ENCODE peak calls at places on chromosome 18, in seven cellular contexts. G is coronary artery, J is GM06990, I is fibroblast of pulmonary artery, D is AG10803, O is cardiac fibroblast, W is B cell. H is an unnamed sample.

GRCh38 chr18:58862404-58862803 is 2.3 kb upstream of the ZNF532 start:
- DNase-seq in G (no peak), J (no peak), I (no peak), D (no peak), O (no peak), W (no peak), H (no peak)

GRCh38 chr18:73352546-73352945 is 484.8 kb upstream of the NETO1 start:
- DNase-seq in G (no peak), J (no peak), I (peak; percentile 10), D (peak; percentile 5), O (peak; percentile 29), W (no peak), H (no peak)

GRCh38 chr18:78557371-78557770 is 422.2 kb upstream of the SALL3 start:
- DNase-seq in G (no peak), J (no peak), I (no peak), D (no peak), O (no peak), W (no peak), H (no peak)

GRCh38 chr18:14919666-14920065 is 171.7 kb downstream of the ANKRD30B start:
- DNase-seq in G (no peak), J (no peak), I (no peak), D (no peak), O (no peak), W (no peak), H (no peak)

GRCh38 chr18:25248755-25249154 is 103.2 kb downstream of the ZNF521 start:
- DNase-seq in G (no peak), J (no peak), I (no peak), D (no peak), O (no peak), W (no peak), H (no peak)

GRCh38 chr18:79511271-79511670 is 115.5 kb downstream of the NFATC1 start:
- DNase-seq in G (no peak), J (no peak), I (no peak), D (no peak), O (no peak), W (no peak), H (no peak)

GRCh38 chr18:6929370-6930102 is 188.1 kb downstream of the LAMA1 start:
- DNase-seq in G (no peak), J (no peak), I (no peak), D (no peak), O (no peak), W (no peak), H (no peak)

GRCh38 chr18:58286793-58287625 is 243.0 kb downstream of the NEDD4L start:
- DNase-seq in G (no peak), J (no peak), I (no peak), D (no peak), O (no peak), W (no peak), H (no peak)

GRCh38 chr18:48728204-48728833 is 189.5 kb downstream of the CTIF start:
- DNase-seq in G (no peak), J (no peak), I (peak; percentile 99), D (peak; percentile 99), O (peak; percentile 100), W (no peak), H (no peak)

GRCh38 chr18:51171625-51172024 is 25.9 kb downstream of the MEX3C start:
- DNase-seq in G (no peak), J (no peak), I (no peak), D (no peak), O (no peak), W (no peak), H (no peak)

GRCh38 chr18:985301-985700 is 80.6 kb downstream of the ADCYAP1 start:
- DNase-seq in G (no peak), J (no peak), I (no peak), D (no peak), O (no peak), W (no peak), H (no peak)

GRCh38 chr18:57437433-57437781 is 2.2 kb downstream of the ONECUT2 start:
- DNase-seq in G (no peak), J (no peak), I (no peak), D (no peak), O (no peak), W (no peak), H (no peak)

GRCh38 chr18:35808796-35809195 is 163.7 kb upstream of the RMP24 start:
- DNase-seq in G (no peak), J (no peak), I (no peak), D (no peak), O (no peak), W (no peak), H (no peak)

GRCh38 chr18:13526519-13526918 is 199.8 kb downstream of the FAM210A start:
- DNase-seq in G (no peak), J (no peak), I (no peak), D (no peak), O (no peak), W (no peak), H (peak; percentile 7)

GRCh38 chr18:48678237-48679115 is 139.6 kb downstream of the CTIF start:
- DNase-seq in G (no peak), J (no peak), I (no peak), D (no peak), O (no peak), W (no peak), H (no peak)

GRCh38 chr18:48918156-48918555 is 32.6 kb downstream of the SMAD7 start:
- DNase-seq in G (peak; percentile 28), J (peak; percentile 59), I (no peak), D (no peak), O (no peak), W (no peak), H (no peak)

GRCh38 chr18:78779996-78780718 is 199.5 kb upstream of the SALL3 start:
- DNase-seq in G (no peak), J (no peak), I (no peak), D (no peak), O (no peak), W (no peak), H (no peak)

GRCh38 chr18:24054130-24054529 is 39.6 kb downstream of the TTC39C start:
- DNase-seq in G (no peak), J (no peak), I (no peak), D (peak; percentile 85), O (peak; percentile 10), W (no peak), H (no peak)

GRCh38 chr18:23504720-23505119 is 1.4 kb downstream of the RMC1 start:
- DNase-seq in G (no peak), J (peak; percentile 46), I (no peak), D (no peak), O (no peak), W (no peak), H (no peak)

GRCh38 chr18:53056064-53056463 is 716.1 kb downstream of the DCC start:
- DNase-seq in G (no peak), J (no peak), I (no peak), D (no peak), O (no peak), W (no peak), H (no peak)

GRCh38 chr18:74040459-74041332 is 106.9 kb downstream of the FBXO15 start:
- DNase-seq in G (no peak), J (peak; percentile 15), I (no peak), D (peak; percentile 18), O (no peak), W (peak; percentile 56), H (no peak)

GRCh38 chr18:1511619-1512311 is 607.1 kb downstream of the ADCYAP1 start:
- DNase-seq in G (no peak), J (no peak), I (peak; percentile 3), D (no peak), O (no peak), W (no peak), H (no peak)

GRCh38 chr18:595068-595467 is 1.7 kb upstream of the CLUL1 start:
- DNase-seq in G (no peak), J (no peak), I (no peak), D (no peak), O (no peak), W (no peak), H (no peak)

GRCh38 chr18:41391616-41392610 is 563.1 kb upstream of the PIK3C3 start:
- DNase-seq in G (peak; percentile 71), J (peak; percentile 13), I (peak; percentile 83), D (peak; percentile 51), O (peak; percentile 73), W (no peak), H (peak; percentile 85)

GRCh38 chr18:8781671-8782070 is 76.3 kb downstream of the MTCL1 start:
- DNase-seq in G (no peak), J (no peak), I (no peak), D (no peak), O (no peak), W (no peak), H (no peak)

GRCh38 chr18:77208969-77209368 is 40.7 kb upstream of the GALR1 start:
- DNase-seq in G (no peak), J (no peak), I (peak; percentile 74), D (peak; percentile 12), O (peak; percentile 88), W (peak; percentile 72), H (no peak)

GRCh38 chr18:6069539-6069938 is 174.2 kb upstream of the TMEM200C start:
- DNase-seq in G (no peak), J (no peak), I (no peak), D (no peak), O (no peak), W (no peak), H (no peak)

DNA sequence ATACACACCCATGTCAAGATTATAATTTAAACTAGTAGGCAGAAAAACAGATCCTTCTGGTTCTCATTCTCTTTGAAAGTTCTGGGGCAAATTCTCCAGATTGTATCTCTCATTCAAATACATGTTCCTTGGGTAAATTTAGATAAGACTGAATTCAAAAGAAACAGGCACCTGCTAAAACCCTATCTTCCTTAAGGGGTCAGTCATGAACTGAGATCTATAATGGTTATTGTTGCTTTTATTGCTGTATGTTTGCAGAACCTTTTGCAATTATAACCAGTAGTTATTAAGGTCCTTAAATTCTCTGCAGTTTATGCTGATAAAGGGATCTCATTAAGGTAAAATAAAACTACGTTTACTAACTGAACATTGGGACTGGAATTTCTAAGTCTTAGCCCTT is 83.5 kb downstream of the MYO5B start:
- DNase-seq in G (no peak), J (no peak), I (no peak), D (no peak), O (no peak), W (no peak), H (no peak)
- TF ChIP-seq CTCF in G (no peak), J (peak; percentile 31), I (no peak), D (peak; percentile 9), O (no peak), W (no peak), H (no peak)

GRCh38 chr18:33205777-33206176 is 234.7 kb downstream of the CCDC178 start:
- DNase-seq in G (no peak), J (no peak), I (no peak), D (no peak), O (no peak), W (no peak), H (no peak)

GRCh38 chr18:33212363-33212762 is 228.2 kb downstream of the CCDC178 start:
- DNase-seq in G (no peak), J (no peak), I (no peak), D (no peak), O (peak; percentile 2), W (no peak), H (no peak)

GRCh38 chr18:33210575-33211189 is 229.8 kb downstream of the CCDC178 start:
- DNase-seq in G (no peak), J (no peak), I (peak; percentile 52), D (peak; percentile 19), O (peak; percentile 51), W (no peak), H (no peak)
- TF ChIP-seq CTCF in G (no peak), J (peak; percentile 63), I (peak; percentile 75), D (peak; percentile 61), O (peak; percentile 53), W (peak; percentile 38), H (peak; percentile 74)

GRCh38 chr18:65968605-65969004 is 217.8 kb downstream of the CDH7 start:
- DNase-seq in G (no peak), J (no peak), I (no peak), D (no peak), O (no peak), W (no peak), H (no peak)
- TF ChIP-seq CTCF in G (no peak), J (no peak), I (no peak), D (no peak), O (peak; percentile 2), W (no peak), H (peak; percentile 43)

GRCh38 chr18:47531759-47532158 is 280.3 kb upstream of the SKOR2 start:
- DNase-seq in G (no peak), J (no peak), I (no peak), D (no peak), O (no peak), W (no peak), H (no peak)
- TF ChIP-seq CTCF in G (no peak), J (peak; percentile 31), I (no peak), D (peak; percentile 24), O (no peak), W (no peak), H (no peak)